ENCODE peak calls at places on chromosomes 1 and 21, in four cellular contexts. J is aorta, C is BJ, K is neuronal stem cell. B is an unnamed sample.

GRCh38 chr1:173330149-173330951 is 123.2 kb upstream of the TNFSF4 start:
- DNase-seq in J (no peak), C (peak), K (no peak), B (no peak)

GRCh38 chr1:172399369-172400072 is 21.0 kb upstream of the C1orf105 start:
- DNase-seq in J (peak), C (peak), K (no peak), B (peak)

GRCh38 chr1:61808968-61809367 is 66.7 kb downstream of the PATJ start:
- DNase-seq in J (no peak), C (no peak), K (no peak), B (no peak)

GRCh38 chr1:1361982-1362423 is 3.6 kb upstream of the MXRA8 start:
- DNase-seq in J (peak), C (peak), K (no peak), B (no peak)

GRCh38 chr1:43427524-43427923 is 26.2 kb downstream of the HYI start:
- DNase-seq in J (no peak), C (no peak), K (no peak), B (no peak)

GRCh38 chr1:246417152-246417812 is 89.8 kb downstream of the SMYD3 start:
- DNase-seq in J (no peak), C (no peak), K (no peak), B (no peak)

GRCh38 chr1:218494449-218494852 is 149.3 kb downstream of the TGFB2 start:
- DNase-seq in J (no peak), C (no peak), K (peak), B (peak)

GRCh38 chr1:232538224-232538942 is 91.5 kb downstream of the SIPA1L2 start:
- DNase-seq in J (no peak), C (no peak), K (peak), B (peak)

GRCh38 chr1:172109357-172109756 is 268.1 kb downstream of the DNM3 start:
- DNase-seq in J (no peak), C (no peak), K (no peak), B (no peak)

GRCh38 chr1:41917835-41918449 is 780 bp downstream of the HIVEP3 start:
- DNase-seq in J (no peak), C (no peak), K (peak), B (peak)

GRCh38 chr21:42746593-42747266 is 93.3 kb downstream of the PDE9A start:
- DNase-seq in J (peak), C (no peak), K (no peak), B (no peak)

GRCh38 chr21:26939532-26940181 is 27.2 kb downstream of the ADAMTS5 start:
- DNase-seq in J (no peak), C (no peak), K (no peak), B (no peak)

GRCh38 chr21:26811031-26811430 is 34.2 kb downstream of the ADAMTS1 start:
- DNase-seq in J (no peak), C (no peak), K (no peak), B (no peak)

GRCh38 chr1:57770772-57771171 is 346.9 kb upstream of the DAB1 start:
- DNase-seq in J (no peak), C (no peak), K (no peak), B (peak)

GRCh38 chr1:234768569-234769283 is 158.7 kb upstream of the IRF2BP2 start:
- DNase-seq in J (no peak), C (no peak), K (no peak), B (no peak)

GRCh38 chr1:15430787-15431570 is 7.3 kb upstream of the CTRC start:
- DNase-seq in J (peak), C (no peak), K (peak), B (peak)

GRCh38 chr1:30649321-30649991 is 73.9 kb downstream of the MATN1 start:
- DNase-seq in J (no peak), C (no peak), K (no peak), B (no peak)

GRCh38 chr1:46289134-46289494 is 14.3 kb downstream of the LRRC41 start:
- DNase-seq in J (no peak), C (no peak), K (no peak), B (no peak)

GRCh38 chr1:117674521-117675400 is 68.9 kb downstream of the TENT5C start:
- DNase-seq in J (peak), C (no peak), K (no peak), B (no peak)

GRCh38 chr1:39957299-39958020 is 2.5 kb downstream of the MFSD2A start:
- DNase-seq in J (no peak), C (no peak), K (no peak), B (no peak)

GRCh38 chr1:23958810-23959460 is 693 bp upstream of the PNRC2 start:
- DNase-seq in J (peak), C (peak), K (no peak), B (no peak)

GRCh38 chr1:16615253-16616252 is 2.2 kb upstream of the NBPF1 start:
- DNase-seq in J (peak), C (no peak), K (no peak), B (no peak)

GRCh38 chr1:185645201-185645640 is 89.0 kb upstream of the HMCN1 start:
- DNase-seq in J (no peak), C (peak), K (no peak), B (peak)

GRCh38 chr1:55735110-55735509 is 519.9 kb upstream of the USP24 start:
- DNase-seq in J (no peak), C (no peak), K (no peak), B (no peak)

GRCh38 chr1:1239624-1240347 is 6.7 kb downstream of the C1QTNF12 start:
- DNase-seq in J (no peak), C (no peak), K (no peak), B (peak)

GRCh38 chr1:216045400-216045799 is 377.8 kb downstream of the USH2A start:
- DNase-seq in J (no peak), C (peak), K (no peak), B (no peak)

GRCh38 chr1:224509881-224510280 is 75.3 kb upstream of the WDR26 start:
- DNase-seq in J (peak), C (no peak), K (no peak), B (no peak)

GRCh38 chr1:110672001-110672752 is 2.6 kb downstream of the KCNA3 start:
- DNase-seq in J (no peak), C (peak), K (peak), B (peak)

GRCh38 chr1:93471284-93471683 is 23.4 kb downstream of the FNBP1L start:
- DNase-seq in J (no peak), C (no peak), K (no peak), B (no peak)

DNA sequence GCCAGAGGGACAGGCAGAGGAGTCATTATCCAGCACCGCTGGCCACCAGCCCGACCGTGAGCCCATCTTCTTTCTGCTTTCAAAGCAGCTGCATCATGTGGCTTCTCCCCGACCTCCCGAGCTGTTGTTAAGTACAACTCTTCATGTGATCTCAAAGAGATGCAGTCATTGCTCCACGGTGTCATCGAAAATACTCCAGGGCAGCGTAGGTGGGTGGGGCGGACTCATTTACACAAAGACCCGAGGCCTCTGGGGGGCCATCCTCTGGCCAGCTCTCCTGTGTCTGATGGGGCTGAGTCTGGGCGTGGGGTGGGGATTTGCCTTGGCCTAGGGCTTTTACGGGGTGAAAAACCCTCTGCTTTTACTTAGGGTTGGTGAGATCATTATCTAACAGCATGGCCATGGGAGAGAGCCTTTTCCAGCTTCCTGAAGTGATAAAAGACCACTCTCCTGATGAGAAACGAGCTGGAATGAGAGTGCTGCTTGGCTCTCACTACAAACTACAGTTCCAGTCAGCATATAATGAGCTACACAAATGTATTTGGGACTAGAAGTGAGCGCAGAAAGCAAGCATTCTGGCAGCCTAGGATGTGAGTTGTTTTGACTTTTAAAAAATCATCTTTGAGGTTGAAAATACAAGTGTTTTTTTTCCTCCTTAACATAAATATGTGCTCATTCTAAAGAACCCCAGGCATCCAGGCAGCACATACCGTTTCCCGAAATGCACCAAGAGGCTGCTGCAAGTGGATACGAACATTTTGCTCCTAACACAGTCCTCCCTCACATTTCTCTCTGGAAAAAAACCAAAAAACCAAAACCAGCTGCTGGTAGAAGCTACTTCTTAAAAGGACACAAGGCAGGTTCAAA is 165.1 kb downstream of the RHOU start:
- DNase-seq in J (peak), C (no peak), K (no peak), B (no peak)
- H3K4me3 ChIP-seq in J (no peak), C (no peak), K (no peak), B (no peak)

DNA sequence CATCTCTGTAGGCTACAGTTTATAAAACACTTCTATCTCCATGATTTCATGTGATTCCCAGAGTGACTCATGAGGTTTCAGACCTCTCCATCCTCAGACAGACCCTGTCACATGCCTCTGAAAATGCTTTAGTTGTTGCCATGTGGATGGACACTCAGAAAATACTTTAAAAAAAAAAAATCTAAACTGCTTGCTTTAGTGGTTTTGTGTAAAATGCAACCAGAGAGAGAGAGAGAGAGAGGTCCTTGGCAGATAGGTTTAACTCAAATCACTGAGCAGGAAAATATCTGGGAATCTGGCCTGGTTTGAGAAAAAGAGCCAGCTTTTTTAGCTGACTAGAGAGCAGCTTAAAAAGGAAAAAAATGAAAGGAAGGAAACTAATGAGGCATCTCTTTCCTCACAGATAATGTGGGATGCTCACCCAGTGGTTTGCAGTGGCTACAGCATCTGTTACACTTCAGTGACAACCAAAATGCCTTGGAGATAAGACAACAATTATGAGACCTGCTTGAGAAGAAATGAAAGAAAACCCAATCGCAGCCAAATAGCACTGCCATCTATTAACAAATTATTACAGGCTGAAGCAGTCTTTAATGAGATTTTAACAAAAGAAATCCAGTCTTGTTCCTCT is 54.6 kb upstream of the SYT14 start:
- DNase-seq in J (no peak), C (peak), K (no peak), B (peak)
- H3K4me3 ChIP-seq in J (no peak), C (no peak), K (no peak), B (no peak)

DNA sequence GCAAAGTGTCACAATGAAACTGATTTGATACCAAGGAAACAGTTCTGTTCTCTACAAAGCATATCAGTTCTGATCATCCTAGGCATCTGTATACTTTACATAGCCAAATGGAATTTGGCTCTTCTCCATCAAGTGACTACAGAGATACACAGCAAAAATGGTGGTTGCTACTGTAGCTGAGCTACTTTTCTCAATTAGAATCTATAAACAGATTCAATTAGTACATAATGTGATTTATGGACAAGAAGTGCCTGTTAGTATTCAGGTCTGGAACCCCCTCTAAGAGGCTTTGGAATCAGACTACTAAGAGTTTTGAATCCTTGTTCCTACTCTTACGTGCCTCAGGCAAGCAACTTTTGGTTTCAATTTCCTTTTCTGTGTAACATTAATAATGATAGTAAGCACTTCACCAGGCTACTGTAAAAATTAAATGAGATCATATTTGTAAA is 25.5 kb downstream of the C21orf91 start:
- DNase-seq in J (no peak), C (no peak), K (no peak), B (no peak)
- H3K4me3 ChIP-seq in J (no peak), C (no peak), K (no peak), B (no peak)

DNA sequence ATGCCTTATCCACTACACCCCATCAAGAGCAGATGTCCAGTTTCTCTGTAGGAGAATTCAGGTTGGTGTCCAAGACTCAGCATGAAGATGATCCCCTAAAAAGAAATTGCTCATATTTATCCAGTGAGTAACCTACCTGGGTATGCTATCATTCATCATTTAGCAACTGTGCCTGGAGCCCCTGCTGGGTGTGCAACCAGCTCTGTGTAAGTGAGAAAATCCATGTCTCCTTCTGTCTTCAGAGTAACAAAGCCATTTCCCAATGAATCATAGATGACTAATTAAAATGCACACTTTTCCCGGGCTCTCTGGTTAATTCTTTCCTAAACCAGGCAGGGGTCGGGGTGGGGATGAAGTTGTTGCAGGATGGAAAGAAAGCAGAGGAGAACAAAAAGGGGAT is 35.8 kb downstream of the OLFML3 start:
- DNase-seq in J (no peak), C (no peak), K (no peak), B (no peak)
- H3K4me3 ChIP-seq in J (no peak), C (no peak), K (no peak), B (no peak)

DNA sequence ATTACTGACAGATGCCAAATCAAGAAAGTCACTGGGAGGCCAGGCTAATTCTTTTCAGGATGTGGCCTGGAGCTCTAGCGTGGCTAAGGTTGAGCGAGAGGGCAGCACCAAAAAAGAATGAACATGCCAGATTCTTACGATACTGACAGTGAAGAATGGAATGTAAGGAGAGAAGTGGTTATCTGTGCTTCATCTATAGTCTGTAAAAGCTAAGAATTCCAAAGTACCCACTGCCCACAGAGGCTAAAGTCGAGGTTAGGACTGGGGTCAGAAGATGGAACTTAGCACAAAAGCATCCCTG is 32.7 kb downstream of the TFAP2E start:
- DNase-seq in J (no peak), C (peak), K (no peak), B (no peak)
- H3K4me3 ChIP-seq in J (no peak), C (no peak), K (no peak), B (no peak)

GRCh38 chr1:67736750-67737149 is 51.7 kb downstream of the GADD45A start:
- DNase-seq in J (no peak), C (no peak), K (no peak), B (no peak)
- H3K4me3 ChIP-seq in J (no peak), C (no peak), K (no peak), B (no peak)

GRCh38 chr1:34685225-34685624 is 69.6 kb upstream of the GJB5 start:
- DNase-seq in J (no peak), C (no peak), K (no peak), B (no peak)
- H3K4me3 ChIP-seq in J (no peak), C (no peak), K (no peak), B (no peak)

B was measured in neural progenitor cell.